ENCODE peak calls at places on chromosomes 1 and 21, in ten cellular contexts. One of them, this sample, is unnamed.
A peak's percentile ranks its signal among the peaks of the same experiment; 100 is the strongest.

GRCh38 chr1:66725885-66726665 is 26.2 kb upstream of the DYNLT5 start:
- DNase-seq in activated CD4-positive, alpha-beta T cell treated with anti-CD3 and anti-CD28 coated beads for 24 hours: no peak
- DNase-seq in OCI-LY7: peak; percentile 73
- DNase-seq in AG04449: peak; percentile 24
- DNase-seq in astrocyte: peak; percentile 54
- DNase-seq in non-pigmented ciliary epithelial cell: peak; percentile 53
- DNase-seq in NCI-H1092: peak; percentile 36
- DNase-seq in fibroblast of lung: peak; percentile 66
- DNase-seq in AG08396: peak; percentile 45
- DNase-seq in H7: no peak
- DNase-seq in this sample: peak; percentile 78

GRCh38 chr1:112673589-112674439 is 645 bp upstream of the MOV10 start:
- DNase-seq in H7: no peak
- DNase-seq in NCI-H1092: no peak
- DNase-seq in AG08396: peak; percentile 60
- DNase-seq in non-pigmented ciliary epithelial cell: peak; percentile 14
- DNase-seq in fibroblast of lung: peak; percentile 65
- DNase-seq in AG04449: no peak
- DNase-seq in activated CD4-positive, alpha-beta T cell treated with anti-CD3 and anti-CD28 coated beads for 24 hours: no peak
- DNase-seq in astrocyte: peak; percentile 53
- DNase-seq in OCI-LY7: peak; percentile 52
- DNase-seq in this sample: no peak

GRCh38 chr21:42830456-42831455 is 48.6 kb downstream of the WDR4 start:
- DNase-seq in H7: no peak
- DNase-seq in non-pigmented ciliary epithelial cell: no peak
- DNase-seq in AG08396: no peak
- DNase-seq in astrocyte: no peak
- DNase-seq in NCI-H1092: no peak
- DNase-seq in AG04449: no peak
- DNase-seq in fibroblast of lung: no peak
- DNase-seq in activated CD4-positive, alpha-beta T cell treated with anti-CD3 and anti-CD28 coated beads for 24 hours: no peak
- DNase-seq in OCI-LY7: peak; percentile 19
- DNase-seq in this sample: no peak

GRCh38 chr21:43323244-43324005 is 103.5 kb downstream of the SIK1 start:
- DNase-seq in fibroblast of lung: no peak
- DNase-seq in astrocyte: no peak
- DNase-seq in AG08396: no peak
- DNase-seq in AG04449: no peak
- DNase-seq in H7: no peak
- DNase-seq in non-pigmented ciliary epithelial cell: no peak
- DNase-seq in NCI-H1092: peak; percentile 62
- DNase-seq in OCI-LY7: no peak
- DNase-seq in activated CD4-positive, alpha-beta T cell treated with anti-CD3 and anti-CD28 coated beads for 24 hours: no peak
- DNase-seq in this sample: no peak

GRCh38 chr21:23853796-23854379 is 1753.4 kb downstream of the MRPL39 start:
- DNase-seq in fibroblast of lung: peak; percentile 10
- DNase-seq in non-pigmented ciliary epithelial cell: peak; percentile 14
- DNase-seq in astrocyte: no peak
- DNase-seq in AG08396: no peak
- DNase-seq in OCI-LY7: peak; percentile 2
- DNase-seq in AG04449: no peak
- DNase-seq in NCI-H1092: no peak
- DNase-seq in H7: peak; percentile 5
- DNase-seq in activated CD4-positive, alpha-beta T cell treated with anti-CD3 and anti-CD28 coated beads for 24 hours: no peak
- DNase-seq in this sample: no peak

GRCh38 chr1:60066001-60066400 is 7.6 kb downstream of the C1orf87 start:
- DNase-seq in OCI-LY7: no peak
- DNase-seq in non-pigmented ciliary epithelial cell: no peak
- DNase-seq in AG08396: no peak
- DNase-seq in fibroblast of lung: peak; percentile 22
- DNase-seq in astrocyte: peak; percentile 16
- DNase-seq in NCI-H1092: no peak
- DNase-seq in activated CD4-positive, alpha-beta T cell treated with anti-CD3 and anti-CD28 coated beads for 24 hours: no peak
- DNase-seq in H7: no peak
- DNase-seq in AG04449: peak; percentile 5
- DNase-seq in this sample: no peak

GRCh38 chr1:174999926-175000696 is at the start of gene CACYBP:
- DNase-seq in NCI-H1092: peak; percentile 37
- DNase-seq in fibroblast of lung: peak; percentile 38
- DNase-seq in H7: no peak
- DNase-seq in AG08396: no peak
- DNase-seq in astrocyte: peak; percentile 18
- DNase-seq in non-pigmented ciliary epithelial cell: no peak
- DNase-seq in activated CD4-positive, alpha-beta T cell treated with anti-CD3 and anti-CD28 coated beads for 24 hours: no peak
- DNase-seq in AG04449: no peak
- DNase-seq in OCI-LY7: peak; percentile 72
- DNase-seq in this sample: no peak

GRCh38 chr1:185846672-185847440 is 112.7 kb downstream of the HMCN1 start:
- DNase-seq in AG08396: peak; percentile 7
- DNase-seq in fibroblast of lung: peak; percentile 82
- DNase-seq in NCI-H1092: no peak
- DNase-seq in AG04449: no peak
- DNase-seq in activated CD4-positive, alpha-beta T cell treated with anti-CD3 and anti-CD28 coated beads for 24 hours: no peak
- DNase-seq in non-pigmented ciliary epithelial cell: no peak
- DNase-seq in astrocyte: peak; percentile 81
- DNase-seq in OCI-LY7: no peak
- DNase-seq in H7: no peak
- DNase-seq in this sample: no peak

GRCh38 chr1:37040773-37041172 is 6.5 kb upstream of the GRIK3 start:
- DNase-seq in NCI-H1092: peak; percentile 55
- DNase-seq in AG08396: no peak
- DNase-seq in OCI-LY7: no peak
- DNase-seq in AG04449: no peak
- DNase-seq in astrocyte: no peak
- DNase-seq in H7: no peak
- DNase-seq in fibroblast of lung: no peak
- DNase-seq in non-pigmented ciliary epithelial cell: no peak
- DNase-seq in activated CD4-positive, alpha-beta T cell treated with anti-CD3 and anti-CD28 coated beads for 24 hours: no peak
- DNase-seq in this sample: peak; percentile 33

GRCh38 chr1:53754484-53755312 is 15.7 kb upstream of the GLIS1 start:
- DNase-seq in fibroblast of lung: peak; percentile 57
- DNase-seq in non-pigmented ciliary epithelial cell: no peak
- DNase-seq in astrocyte: no peak
- DNase-seq in H7: peak; percentile 59
- DNase-seq in NCI-H1092: no peak
- DNase-seq in AG04449: no peak
- DNase-seq in OCI-LY7: peak; percentile 47
- DNase-seq in activated CD4-positive, alpha-beta T cell treated with anti-CD3 and anti-CD28 coated beads for 24 hours: no peak
- DNase-seq in AG08396: peak; percentile 62
- DNase-seq in this sample: no peak

GRCh38 chr21:37430184-37430821 is 63.7 kb downstream of the DYRK1A start:
- DNase-seq in non-pigmented ciliary epithelial cell: no peak
- DNase-seq in NCI-H1092: no peak
- DNase-seq in AG08396: no peak
- DNase-seq in fibroblast of lung: no peak
- DNase-seq in OCI-LY7: no peak
- DNase-seq in H7: no peak
- DNase-seq in astrocyte: no peak
- DNase-seq in AG04449: no peak
- DNase-seq in activated CD4-positive, alpha-beta T cell treated with anti-CD3 and anti-CD28 coated beads for 24 hours: no peak
- DNase-seq in this sample: no peak

GRCh38 chr1:41792485-41792770 is 126.3 kb downstream of the HIVEP3 start:
- DNase-seq in astrocyte: no peak
- DNase-seq in AG04449: no peak
- DNase-seq in non-pigmented ciliary epithelial cell: no peak
- DNase-seq in fibroblast of lung: no peak
- DNase-seq in NCI-H1092: no peak
- DNase-seq in OCI-LY7: no peak
- DNase-seq in H7: no peak
- DNase-seq in activated CD4-positive, alpha-beta T cell treated with anti-CD3 and anti-CD28 coated beads for 24 hours: no peak
- DNase-seq in AG08396: no peak
- DNase-seq in this sample: no peak

GRCh38 chr1:184191181-184191601 is 139.7 kb downstream of the TSEN15 start:
- DNase-seq in AG08396: peak; percentile 81
- DNase-seq in astrocyte: peak; percentile 82
- DNase-seq in OCI-LY7: no peak
- DNase-seq in H7: no peak
- DNase-seq in AG04449: peak; percentile 57
- DNase-seq in NCI-H1092: no peak
- DNase-seq in activated CD4-positive, alpha-beta T cell treated with anti-CD3 and anti-CD28 coated beads for 24 hours: no peak
- DNase-seq in fibroblast of lung: peak; percentile 86
- DNase-seq in non-pigmented ciliary epithelial cell: peak; percentile 30
- DNase-seq in this sample: no peak

GRCh38 chr1:208264469-208265126 is 20.4 kb upstream of the PLXNA2 start:
- DNase-seq in fibroblast of lung: peak; percentile 23
- DNase-seq in AG04449: no peak
- DNase-seq in NCI-H1092: no peak
- DNase-seq in non-pigmented ciliary epithelial cell: no peak
- DNase-seq in astrocyte: peak; percentile 9
- DNase-seq in activated CD4-positive, alpha-beta T cell treated with anti-CD3 and anti-CD28 coated beads for 24 hours: no peak
- DNase-seq in OCI-LY7: no peak
- DNase-seq in AG08396: no peak
- DNase-seq in H7: no peak
- DNase-seq in this sample: no peak

GRCh38 chr21:42878678-42878992 is 704 bp downstream of the WDR4 start:
- DNase-seq in activated CD4-positive, alpha-beta T cell treated with anti-CD3 and anti-CD28 coated beads for 24 hours: no peak
- DNase-seq in H7: no peak
- DNase-seq in fibroblast of lung: no peak
- DNase-seq in AG08396: no peak
- DNase-seq in AG04449: no peak
- DNase-seq in OCI-LY7: no peak
- DNase-seq in NCI-H1092: no peak
- DNase-seq in non-pigmented ciliary epithelial cell: no peak
- DNase-seq in astrocyte: no peak
- DNase-seq in this sample: no peak

GRCh38 chr1:25450894-25451293 is 20.2 kb downstream of the MACO1 start:
- DNase-seq in NCI-H1092: no peak
- DNase-seq in OCI-LY7: no peak
- DNase-seq in astrocyte: no peak
- DNase-seq in H7: no peak
- DNase-seq in non-pigmented ciliary epithelial cell: no peak
- DNase-seq in fibroblast of lung: no peak
- DNase-seq in AG08396: no peak
- DNase-seq in AG04449: no peak
- DNase-seq in activated CD4-positive, alpha-beta T cell treated with anti-CD3 and anti-CD28 coated beads for 24 hours: no peak
- DNase-seq in this sample: no peak

GRCh38 chr1:38062361-38063288 is 16.0 kb upstream of the POU3F1 start:
- DNase-seq in astrocyte: no peak
- DNase-seq in activated CD4-positive, alpha-beta T cell treated with anti-CD3 and anti-CD28 coated beads for 24 hours: no peak
- DNase-seq in non-pigmented ciliary epithelial cell: no peak
- DNase-seq in OCI-LY7: no peak
- DNase-seq in AG08396: no peak
- DNase-seq in NCI-H1092: peak; percentile 97
- DNase-seq in fibroblast of lung: no peak
- DNase-seq in AG04449: no peak
- DNase-seq in H7: no peak
- DNase-seq in this sample: no peak

GRCh38 chr1:89870998-89871397 is 50.2 kb downstream of the LRRC8D start:
- DNase-seq in OCI-LY7: no peak
- DNase-seq in NCI-H1092: no peak
- DNase-seq in non-pigmented ciliary epithelial cell: no peak
- DNase-seq in AG04449: no peak
- DNase-seq in activated CD4-positive, alpha-beta T cell treated with anti-CD3 and anti-CD28 coated beads for 24 hours: no peak
- DNase-seq in fibroblast of lung: no peak
- DNase-seq in AG08396: no peak
- DNase-seq in H7: no peak
- DNase-seq in astrocyte: no peak
- DNase-seq in this sample: no peak

GRCh38 chr21:43892984-43893535 is 28.0 kb downstream of the AGPAT3 start:
- DNase-seq in H7: no peak
- DNase-seq in AG04449: no peak
- DNase-seq in non-pigmented ciliary epithelial cell: no peak
- DNase-seq in OCI-LY7: no peak
- DNase-seq in AG08396: no peak
- DNase-seq in astrocyte: no peak
- DNase-seq in NCI-H1092: no peak
- DNase-seq in activated CD4-positive, alpha-beta T cell treated with anti-CD3 and anti-CD28 coated beads for 24 hours: no peak
- DNase-seq in fibroblast of lung: no peak
- DNase-seq in this sample: no peak

This sample was measured in NCI-H187 treated with DMSO at 0.1 percent for 48 hours.